ENCODE peak calls at places on chromosomes 7 and 10, in six cellular contexts. M is hepatocyte; W is CD8-positive, alpha-beta T cell; D is astrocyte; G is uterus; I is psoas muscle. R is an unnamed sample.
A peak's percentile ranks its signal among the peaks of the same experiment; 100 is the strongest.

GRCh38 chr7:149525280-149525679 is 27.7 kb upstream of the ZNF746 start:
- DNase-seq in D (no peak), I (no peak), M (no peak), W (no peak), G (no peak), R (no peak)

GRCh38 chr10:130190065-130190736 is 54.0 kb downstream of the GLRX3 start:
- DNase-seq in G (peak; percentile 79), I (peak; percentile 94), D (peak; percentile 69), M (peak; percentile 95), W (peak; percentile 92), R (peak; percentile 86)

GRCh38 chr10:124547651-124548168 is 86.1 kb downstream of the LHPP start:
- DNase-seq in I (peak; percentile 78), G (no peak), W (no peak), M (peak; percentile 53), D (no peak), R (peak; percentile 24)

GRCh38 chr7:121385800-121386179 is 10.3 kb downstream of the FAM3C start:
- DNase-seq in G (no peak), I (no peak), W (no peak), M (no peak), D (no peak), R (no peak)

GRCh38 chr10:72875250-72876055 is 18.1 kb upstream of the OIT3 start:
- DNase-seq in W (no peak), I (no peak), G (no peak), D (no peak), M (peak; percentile 31), R (no peak)

GRCh38 chr10:131230166-131230565 is 81.4 kb downstream of the TCERG1L start:
- DNase-seq in W (no peak), I (peak; percentile 19), G (no peak), M (no peak), D (no peak), R (peak; percentile 29)

GRCh38 chr10:129964611-129965417 is 740 bp upstream of the EBF3 start:
- DNase-seq in W (no peak), D (no peak), M (no peak), G (no peak), I (peak; percentile 73), R (no peak)

GRCh38 chr7:125033506-125033905 is 103.9 kb upstream of the POT1 start:
- DNase-seq in M (no peak), D (no peak), G (no peak), W (no peak), I (no peak), R (no peak)

GRCh38 chr10:48606530-48607355 is 1.9 kb upstream of the ARHGAP22 start:
- DNase-seq in W (no peak), M (no peak), D (peak; percentile 95), G (no peak), I (peak; percentile 66), R (peak; percentile 26)

GRCh38 chr10:34081948-34082347 is 733.1 kb downstream of the PARD3 start:
- DNase-seq in G (no peak), D (no peak), M (no peak), I (no peak), W (no peak), R (no peak)

GRCh38 chr7:66076459-66077329 is 1.1 kb downstream of the ASL start:
- DNase-seq in M (peak; percentile 57), G (no peak), D (no peak), I (no peak), W (no peak), R (peak; percentile 29)

GRCh38 chr7:129108583-129108982 is 35.9 kb upstream of the TSPAN33 start:
- DNase-seq in D (no peak), W (no peak), G (no peak), I (no peak), M (no peak), R (no peak)

GRCh38 chr10:6406220-6407033 is 173.6 kb downstream of the PRKCQ start:
- DNase-seq in G (no peak), M (no peak), I (no peak), W (no peak), D (peak; percentile 20), R (no peak)

GRCh38 chr7:20279979-20280378 is 50.7 kb upstream of the ITGB8 start:
- DNase-seq in G (no peak), D (no peak), M (no peak), W (no peak), I (no peak), R (no peak)

GRCh38 chr10:5811387-5811821 is 1.8 kb downstream of the GDI2 start:
- DNase-seq in M (no peak), I (no peak), W (no peak), G (no peak), D (peak; percentile 67), R (no peak)

GRCh38 chr10:63252095-63252762 is 119.1 kb downstream of the NRBF2 start:
- DNase-seq in G (no peak), W (no peak), I (no peak), D (no peak), M (no peak), R (no peak)

GRCh38 chr7:139183878-139184338 is 47.1 kb upstream of the UBN2 start:
- DNase-seq in W (no peak), G (no peak), I (no peak), M (no peak), D (no peak), R (no peak)

GRCh38 chr10:22016046-22016705 is 12.6 kb upstream of the DNAJC1 start:
- DNase-seq in D (peak; percentile 7), I (no peak), G (no peak), W (no peak), M (no peak), R (no peak)

GRCh38 chr10:110861930-110862677 is 9.6 kb upstream of the PDCD4 start:
- DNase-seq in I (no peak), G (no peak), W (no peak), M (no peak), D (no peak), R (peak; percentile 53)

GRCh38 chr10:110864662-110865140 is 7.0 kb upstream of the PDCD4 start:
- DNase-seq in M (no peak), W (peak; percentile 53), I (no peak), D (no peak), G (no peak), R (no peak)

GRCh38 chr10:110862961-110863360 is 8.8 kb upstream of the PDCD4 start:
- DNase-seq in I (no peak), D (no peak), W (no peak), M (no peak), G (no peak), R (no peak)

GRCh38 chr10:110863956-110864355 is 7.8 kb upstream of the PDCD4 start:
- DNase-seq in I (no peak), M (no peak), W (no peak), D (no peak), G (no peak), R (no peak)

DNA sequence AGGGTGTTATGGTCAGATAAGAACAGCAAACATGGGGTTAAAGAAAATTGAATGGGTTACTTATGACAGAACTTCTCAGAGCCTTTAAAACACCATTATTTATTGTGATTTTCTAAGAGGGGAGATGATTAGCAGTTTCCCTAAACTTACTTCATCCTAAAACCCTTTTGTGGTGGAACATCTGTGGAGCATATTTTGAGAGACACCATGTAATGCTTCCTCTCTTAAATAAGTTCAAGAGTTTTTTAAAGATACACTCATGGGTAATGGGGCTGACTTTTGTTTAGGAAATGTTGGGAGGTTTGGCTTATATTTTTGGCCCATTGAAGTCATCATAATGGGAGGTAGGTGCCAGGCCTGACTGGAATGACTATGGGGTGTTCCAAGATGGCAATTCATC is 8.4 kb upstream of the PDCD4 start:
- DNase-seq in I (no peak), M (no peak), D (no peak), W (no peak), G (no peak), R (no peak)
- H3K4me1 ChIP-seq in I (peaks cover 9% of the 10 kb centered on the region), M (peaks cover 75% of the 10 kb centered on the region), D (peaks cover 6% of the 10 kb centered on the region), W (peaks cover 99% of the 10 kb centered on the region), G (peaks cover 7% of the 10 kb centered on the region), R (peaks cover 33% of the 10 kb centered on the region)

DNA sequence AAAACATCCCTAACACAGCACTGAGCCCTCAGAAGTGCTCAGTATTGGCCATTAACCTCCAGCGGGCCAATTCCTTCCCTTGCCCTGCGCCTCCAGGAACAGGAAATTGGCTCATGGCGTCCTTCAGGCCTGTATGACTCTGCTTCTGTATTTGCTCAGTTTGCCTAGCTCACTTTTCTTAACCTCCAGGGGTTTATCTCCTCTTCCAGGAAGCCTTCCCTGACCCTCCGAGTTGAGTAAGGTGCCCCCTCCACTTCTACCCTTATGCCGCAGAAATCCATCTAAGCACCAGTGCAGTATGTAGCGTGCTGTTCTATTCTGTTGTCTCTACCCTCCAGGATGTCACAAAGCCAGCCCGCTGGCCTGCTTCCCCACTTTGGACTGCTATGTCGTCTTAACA is 1.1 kb upstream of the SFXN4 start:
- DNase-seq in I (no peak), G (no peak), M (no peak), W (no peak), D (no peak), R (no peak)
- H3K27ac ChIP-seq in I (peak overlapping the region; percentile 93), G (no peak overlapping the region), M (peak overlapping the region; percentile 92), W (no peak overlapping the region), D (no peak overlapping the region), R (no peak overlapping the region)

GRCh38 chr7:98753176-98753575 is 116.6 kb downstream of the TMEM130 start:
- DNase-seq in I (no peak), W (no peak), D (no peak), M (no peak), G (no peak), R (no peak)

GRCh38 chr7:98754041-98754479 is 115.8 kb downstream of the TMEM130 start:
- DNase-seq in D (peak; percentile 23), G (no peak), W (no peak), M (peak; percentile 34), I (no peak), R (no peak)

GRCh38 chr7:98758157-98758556 is 111.7 kb downstream of the TMEM130 start:
- DNase-seq in M (no peak), I (no peak), G (no peak), D (no peak), W (no peak), R (no peak)

GRCh38 chr7:98760201-98760651 is 109.6 kb downstream of the TMEM130 start:
- DNase-seq in D (peak; percentile 73), G (no peak), I (no peak), M (no peak), W (no peak), R (no peak)

GRCh38 chr7:98755138-98755898 is 114.5 kb downstream of the TMEM130 start:
- DNase-seq in W (no peak), G (no peak), D (no peak), M (no peak), I (no peak), R (no peak)
- TF ChIP-seq CTCF in W (no peak), G (no peak), D (no peak), M (peak; percentile 12), I (no peak), R (no peak)

DNA sequence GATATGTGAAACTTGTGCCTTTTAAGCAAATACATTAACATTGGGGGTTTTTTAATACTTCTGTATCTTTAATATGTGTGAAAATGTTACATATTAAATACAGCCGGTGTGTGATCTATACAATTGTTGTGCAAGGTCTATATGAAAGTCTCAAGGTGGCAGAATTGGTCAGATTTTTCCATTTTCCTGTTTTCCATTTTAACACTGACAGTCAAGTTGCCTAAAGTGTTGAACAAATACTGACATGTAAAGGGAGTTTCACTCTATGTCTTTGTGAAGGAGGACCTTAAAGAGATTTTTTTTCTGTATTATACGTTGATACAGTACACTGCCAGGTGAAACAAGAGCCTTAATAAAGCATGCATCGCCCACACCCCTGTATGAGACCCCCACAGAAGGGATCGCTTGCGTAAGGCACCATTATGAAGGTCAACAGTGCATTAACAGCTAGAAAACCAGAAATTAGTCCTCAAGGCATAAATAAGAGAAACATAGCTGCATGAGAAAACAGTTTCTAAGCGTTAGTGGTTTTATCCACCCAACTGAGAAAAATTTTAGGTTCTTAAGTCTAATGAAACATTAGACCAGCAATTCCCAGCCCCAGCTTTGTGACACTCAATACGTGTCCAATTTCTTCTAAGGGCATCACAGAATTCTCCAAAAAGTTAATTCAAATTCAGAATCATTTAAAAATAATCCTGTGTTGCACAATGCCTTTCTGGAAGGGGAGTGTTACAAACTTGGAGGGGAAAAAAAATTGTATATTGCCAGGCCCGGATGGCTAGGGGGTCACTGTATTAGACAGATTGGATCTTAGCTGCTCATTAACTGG is 6.9 kb downstream of the KLF6 start:
- DNase-seq in M (no peak), G (no peak), W (no peak), D (no peak), I (no peak), R (no peak)
- H3K4me1 ChIP-seq in M (peaks cover 37% of the 10 kb centered on the region), G (peaks cover 5% of the 10 kb centered on the region), W (peaks cover 67% of the 10 kb centered on the region), D (peaks cover 70% of the 10 kb centered on the region), I (peaks cover 68% of the 10 kb centered on the region), R (peaks cover 57% of the 10 kb centered on the region)